ENCODE peak calls at places on chromosome 10, in four cellular contexts. E is spleen, Q is tibial nerve, J is mesendoderm. I is an unnamed sample.

GRCh38 chr10:92492748-92493240 is 81.1 kb downstream of the IDE start:
- DNase-seq in E (no peak), Q (no peak), J (no peak), I (no peak)

GRCh38 chr10:132145002-132145401 is 41.7 kb upstream of the DPYSL4 start:
- DNase-seq in E (peak; percentile 67), Q (no peak), J (no peak), I (no peak)

GRCh38 chr10:130739016-130739756 is 572.3 kb downstream of the TCERG1L start:
- DNase-seq in E (peak; percentile 41), Q (no peak), J (no peak), I (no peak)

GRCh38 chr10:30374353-30374752 is 25.3 kb upstream of the MTPAP start:
- DNase-seq in E (no peak), Q (no peak), J (peak; percentile 87), I (peak; percentile 94)

GRCh38 chr10:130378556-130379400 is 242.6 kb downstream of the GLRX3 start:
- DNase-seq in E (no peak), Q (no peak), J (peak; percentile 65), I (peak; percentile 62)

GRCh38 chr10:22959950-22960349 is 32.1 kb downstream of the ARMC3 start:
- DNase-seq in E (no peak), Q (no peak), J (peak; percentile 12), I (no peak)

GRCh38 chr10:88687853-88688467 is 18.1 kb upstream of the LIPK start:
- DNase-seq in E (no peak), Q (no peak), J (peak; percentile 24), I (no peak)

GRCh38 chr10:7700577-7701125 is 2.5 kb upstream of the ITIH2 start:
- DNase-seq in E (no peak), Q (no peak), J (no peak), I (no peak)

GRCh38 chr10:113187066-113187777 is 237.2 kb downstream of the TCF7L2 start:
- DNase-seq in E (no peak), Q (no peak), J (no peak), I (no peak)

GRCh38 chr10:44801383-44802327 is 109.5 kb upstream of the TMEM72 start:
- DNase-seq in E (no peak), Q (peak; percentile 66), J (no peak), I (no peak)

GRCh38 chr10:98414932-98415709 is at the start of gene PYROXD2:
- DNase-seq in E (peak; percentile 92), Q (peak; percentile 85), J (peak; percentile 97), I (peak; percentile 94)

GRCh38 chr10:77974396-77975074 is 48.0 kb upstream of the DLG5 start:
- DNase-seq in E (no peak), Q (no peak), J (peak; percentile 91), I (peak; percentile 80)

GRCh38 chr10:77828376-77828775 is 98.2 kb downstream of the DLG5 start:
- DNase-seq in E (peak; percentile 35), Q (no peak), J (no peak), I (no peak)

GRCh38 chr10:86102031-86102430 is 264.6 kb downstream of the GRID1 start:
- DNase-seq in E (no peak), Q (no peak), J (no peak), I (no peak)

GRCh38 chr10:123301077-123301875 is 147.1 kb downstream of the BUB3 start:
- DNase-seq in E (no peak), Q (no peak), J (peak; percentile 37), I (no peak)

GRCh38 chr10:77970869-77971803 is 44.6 kb upstream of the DLG5 start:
- DNase-seq in E (peak; percentile 33), Q (peak; percentile 53), J (peak; percentile 95), I (no peak)

GRCh38 chr10:114575417-114576131 is 82.5 kb downstream of the ABLIM1 start:
- DNase-seq in E (no peak), Q (no peak), J (no peak), I (no peak)

GRCh38 chr10:101843032-101843991 is at the start of gene KCNIP2:
- DNase-seq in E (peak; percentile 88), Q (no peak), J (peak; percentile 88), I (peak; percentile 90)

DNA sequence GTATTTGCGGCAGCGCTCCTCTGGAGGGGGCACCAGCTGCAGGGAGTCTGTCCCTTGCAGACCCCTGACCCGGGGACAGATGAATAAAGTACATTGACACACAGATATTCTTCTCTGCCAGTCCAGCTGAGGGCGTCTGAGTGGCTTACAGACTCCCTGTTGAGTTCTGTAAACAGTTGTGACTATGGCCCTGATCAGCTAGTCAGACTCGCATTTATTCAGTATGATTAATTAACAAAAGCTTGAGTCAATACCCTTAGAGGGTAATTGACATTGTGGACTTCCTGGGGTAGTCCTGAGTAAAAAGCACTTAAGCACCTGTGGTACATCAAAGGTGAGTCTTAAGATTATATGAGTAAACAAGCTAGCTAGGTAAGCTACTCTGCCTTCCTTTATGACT is 21.0 kb downstream of the ANKRD30A start:
- DNase-seq in E (no peak), Q (no peak), J (no peak), I (no peak)
- H3K4me1 ChIP-seq in E (no peaks in the 10 kb centered on the region), Q (no peaks in the 10 kb centered on the region), J (no peaks in the 10 kb centered on the region), I (no peaks in the 10 kb centered on the region)

GRCh38 chr10:71374481-71375233 is 22.1 kb upstream of the CDH23 start:
- DNase-seq in E (no peak), Q (no peak), J (no peak), I (no peak)
- H3K4me1 ChIP-seq in E (peaks cover 54% of the 10 kb centered on the region), Q (no peaks in the 10 kb centered on the region), J (peaks cover 3% of the 10 kb centered on the region), I (no peaks in the 10 kb centered on the region)

GRCh38 chr10:124681091-124681490 is 63.1 kb downstream of the FAM53B start:
- DNase-seq in E (peak; percentile 34), Q (no peak), J (no peak), I (no peak)
- H3K4me1 ChIP-seq in E (peaks cover 100% of the 10 kb centered on the region), Q (peaks cover 4% of the 10 kb centered on the region), J (no peaks in the 10 kb centered on the region), I (no peaks in the 10 kb centered on the region)

DNA sequence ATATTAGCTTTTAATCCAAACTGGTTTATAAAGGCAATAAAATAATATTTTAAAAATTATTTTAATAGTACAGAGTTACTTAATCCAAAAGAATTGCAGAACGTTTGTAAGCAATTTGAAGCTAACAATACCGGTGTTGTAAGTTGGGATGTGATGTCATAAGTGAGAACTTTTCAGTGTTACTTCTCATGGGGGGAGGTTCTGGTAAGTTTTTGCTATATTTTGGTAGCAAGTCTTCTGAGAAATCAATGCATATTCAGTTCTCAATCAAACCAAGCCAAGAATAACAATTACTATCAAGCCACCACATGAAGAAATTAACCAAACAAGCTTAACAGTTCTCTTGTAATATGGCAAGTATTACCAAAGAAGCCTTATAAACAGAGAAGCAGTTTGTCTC is 147.1 kb upstream of the ASAH2 start:
- DNase-seq in E (no peak), Q (no peak), J (no peak), I (no peak)
- H3K4me1 ChIP-seq in E (peaks cover 37% of the 10 kb centered on the region), Q (no peaks in the 10 kb centered on the region), J (peaks cover 3% of the 10 kb centered on the region), I (no peaks in the 10 kb centered on the region)

GRCh38 chr10:75405201-75406143 is 3.9 kb upstream of the ZNF503 start:
- DNase-seq in E (no peak), Q (no peak), J (peak; percentile 87), I (peak; percentile 38)
- H3K4me1 ChIP-seq in E (peaks cover 76% of the 10 kb centered on the region), Q (no peaks in the 10 kb centered on the region), J (peaks cover 3% of the 10 kb centered on the region), I (no peaks in the 10 kb centered on the region)

I was measured in H9.